ENCODE peak calls at places on chromosomes 4 and X, in six cellular contexts. Y is heart right ventricle, T is caudate nucleus, C is ACHN, H is neural progenitor cell, S is GM10248. M is an unnamed sample.
A peak's percentile ranks its signal among the peaks of the same experiment; 100 is the strongest.

GRCh38 chr4:142846729-142847606 is 867 bp upstream of the INPP4B start:
- DNase-seq in Y (peak; percentile 45), T (peak; percentile 39), C (peak; percentile 17), H (peak; percentile 67), S (peak; percentile 21), M (peak; percentile 50)

GRCh38 chr4:7332216-7333023 is 102.3 kb downstream of the PSAPL1 start:
- DNase-seq in Y (peak; percentile 27), T (no peak), C (peak; percentile 50), H (no peak), S (no peak), M (no peak)

GRCh38 chrX:106980952-106981626 is 18.9 kb downstream of the MORC4 start:
- DNase-seq in Y (no peak), T (no peak), C (no peak), H (no peak), S (no peak), M (no peak)

GRCh38 chrX:55450259-55450658 is 1.7 kb upstream of the MAGEH1 start:
- DNase-seq in Y (peak; percentile 4), T (no peak), C (no peak), H (peak; percentile 33), S (no peak), M (peak; percentile 40)

GRCh38 chr4:158630893-158631292 is 40.8 kb downstream of the C4orf46 start:
- DNase-seq in Y (peak; percentile 6), T (no peak), C (no peak), H (peak; percentile 4), S (no peak), M (no peak)

GRCh38 chr4:88958080-88958479 is 98.9 kb downstream of the FAM13A start:
- DNase-seq in Y (no peak), T (no peak), C (no peak), H (no peak), S (no peak), M (no peak)

GRCh38 chr4:176883108-176883550 is 90.4 kb upstream of the VEGFC start:
- DNase-seq in Y (no peak), T (no peak), C (no peak), H (no peak), S (no peak), M (no peak)

GRCh38 chrX:155857561-155857960 is 23.6 kb upstream of the VAMP7 start:
- DNase-seq in Y (no peak), T (no peak), C (no peak), H (no peak), S (no peak), M (peak; percentile 3)

GRCh38 chr4:154998284-154998683 is 210.2 kb upstream of the NPY2R start:
- DNase-seq in Y (no peak), T (no peak), C (no peak), H (no peak), S (no peak), M (peak; percentile 39)

GRCh38 chr4:183142566-183143545 is 43.8 kb downstream of the WWC2 start:
- DNase-seq in Y (peak; percentile 75), T (no peak), C (peak; percentile 10), H (no peak), S (no peak), M (peak; percentile 43)

GRCh38 chr4:164293181-164293580 is 460.8 kb upstream of the SMIM31 start:
- DNase-seq in Y (no peak), T (no peak), C (no peak), H (no peak), S (no peak), M (no peak)

GRCh38 chr4:70637239-70637920 is 8.8 kb downstream of the ENAM start:
- DNase-seq in Y (no peak), T (no peak), C (peak; percentile 46), H (no peak), S (peak; percentile 13), M (no peak)

GRCh38 chrX:118503260-118504041 is 7.8 kb downstream of the DOCK11 start:
- DNase-seq in Y (no peak), T (no peak), C (no peak), H (no peak), S (no peak), M (no peak)

GRCh38 chr4:61373901-61374611 is 173.9 kb downstream of the ADGRL3 start:
- DNase-seq in Y (no peak), T (no peak), C (no peak), H (no peak), S (no peak), M (no peak)

GRCh38 chrX:132718411-132718810 is 229.6 kb upstream of the MBNL3 start:
- DNase-seq in Y (no peak), T (no peak), C (no peak), H (no peak), S (no peak), M (no peak)

GRCh38 chr4:6200011-6200921 is at the start of gene JAKMIP1:
- DNase-seq in Y (peak; percentile 70), T (peak; percentile 80), C (peak; percentile 54), H (peak; percentile 91), S (peak; percentile 97), M (peak; percentile 84)

GRCh38 chr4:181688416-181688815 is 554.8 kb upstream of the TENM3 start:
- DNase-seq in Y (no peak), T (no peak), C (no peak), H (no peak), S (no peak), M (no peak)

GRCh38 chrX:41334866-41335589 is 1.1 kb downstream of the DDX3X start:
- DNase-seq in Y (peak; percentile 64), T (peak; percentile 41), C (peak; percentile 31), H (no peak), S (peak; percentile 54), M (peak; percentile 68)

GRCh38 chr4:98466868-98467599 is 191.4 kb downstream of the TSPAN5 start:
- DNase-seq in Y (no peak), T (no peak), C (no peak), H (no peak), S (no peak), M (no peak)

GRCh38 chr4:158938462-158939044 is 164.3 kb upstream of the RAPGEF2 start:
- DNase-seq in Y (no peak), T (no peak), C (no peak), H (no peak), S (no peak), M (no peak)

GRCh38 chr4:165297626-165298025 is 29.8 kb upstream of the MSMO1 start:
- DNase-seq in Y (no peak), T (no peak), C (no peak), H (no peak), S (no peak), M (no peak)

GRCh38 chrX:37662181-37662580 is 23.4 kb upstream of the XK start:
- DNase-seq in Y (no peak), T (no peak), C (no peak), H (no peak), S (no peak), M (no peak)

GRCh38 chr4:139961344-139961948 is 192.5 kb downstream of the MAML3 start:
- DNase-seq in Y (no peak), T (no peak), C (no peak), H (no peak), S (no peak), M (no peak)

GRCh38 chrX:32530802-32531403 is 680.4 kb downstream of the DMD start:
- DNase-seq in Y (no peak), T (no peak), C (peak; percentile 25), H (peak; percentile 79), S (peak; percentile 12), M (peak; percentile 51)

GRCh38 chr4:73707918-73708577 is 32.3 kb upstream of the CXCL8 start:
- DNase-seq in Y (peak; percentile 57), T (no peak), C (peak; percentile 79), H (no peak), S (no peak), M (no peak)

GRCh38 chrX:87517571-87518141 is at the start of gene KLHL4:
- DNase-seq in Y (peak; percentile 28), T (peak; percentile 24), C (peak; percentile 45), H (peak; percentile 92), S (no peak), M (peak; percentile 96)

GRCh38 chr4:166121897-166122296 is 248.9 kb downstream of the TLL1 start:
- DNase-seq in Y (peak; percentile 16), T (no peak), C (no peak), H (no peak), S (no peak), M (no peak)

GRCh38 chr4:5995901-5996623 is 22.2 kb downstream of the C4orf50 start:
- DNase-seq in Y (no peak), T (no peak), C (no peak), H (no peak), S (no peak), M (no peak)

GRCh38 chrX:118218940-118219339 is 102.3 kb upstream of the KLHL13 start:
- DNase-seq in Y (no peak), T (no peak), C (no peak), H (no peak), S (no peak), M (no peak)

GRCh38 chr4:184979461-184980124 is 38.7 kb upstream of the HELT start:
- DNase-seq in Y (peak; percentile 23), T (no peak), C (no peak), H (no peak), S (no peak), M (no peak)

GRCh38 chr4:18314731-18315130 is 293.2 kb upstream of the LCORL start:
- DNase-seq in Y (no peak), T (no peak), C (no peak), H (no peak), S (no peak), M (no peak)

GRCh38 chr4:138406881-138407280 is 164.7 kb upstream of the SLC7A11 start:
- DNase-seq in Y (no peak), T (no peak), C (no peak), H (no peak), S (no peak), M (no peak)

GRCh38 chrX:46777971-46778810 is 19.3 kb upstream of the SLC9A7 start:
- DNase-seq in Y (no peak), T (no peak), C (no peak), H (no peak), S (no peak), M (peak; percentile 68)

GRCh38 chr4:5142726-5143125 is 91.4 kb downstream of the STK32B start:
- DNase-seq in Y (peak; percentile 28), T (no peak), C (peak; percentile 64), H (peak; percentile 75), S (no peak), M (peak; percentile 78)

GRCh38 chrX:122622800-122623199 is 561.3 kb upstream of the GRIA3 start:
- DNase-seq in Y (no peak), T (no peak), C (no peak), H (peak; percentile 30), S (no peak), M (no peak)

GRCh38 chr4:38004062-38004461 is 43.9 kb downstream of the PTTG2 start:
- DNase-seq in Y (no peak), T (no peak), C (no peak), H (no peak), S (no peak), M (no peak)